ENCODE peak calls at places on chromosomes 13 and 19, in four cellular contexts. J is cardiac muscle cell, W is lower lobe of right lung, U is left ventricle myocardium inferior. Q is an unnamed sample.

GRCh38 chr13:41496420-41497234 is 39.3 kb downstream of the RGCC start:
- DNase-seq in J (no peak), W (no peak), U (no peak), Q (no peak)

GRCh38 chr13:42174344-42175162 is 97.4 kb upstream of the AKAP11 start:
- DNase-seq in J (no peak), W (no peak), U (no peak), Q (no peak)

GRCh38 chr19:7961930-7962626 is 18.6 kb upstream of the TIMM44 start:
- DNase-seq in J (no peak), W (no peak), U (no peak), Q (no peak)

GRCh38 chr19:6224308-6224675 is 55.5 kb downstream of the MLLT1 start:
- DNase-seq in J (no peak), W (no peak), U (no peak), Q (no peak)

GRCh38 chr19:1090731-1091543 is 4.2 kb downstream of the POLR2E start:
- DNase-seq in J (no peak), W (no peak), U (no peak), Q (peak; percentile 64)

GRCh38 chr13:30877335-30877734 is 28.7 kb upstream of the MEDAG start:
- DNase-seq in J (no peak), W (no peak), U (no peak), Q (no peak)

GRCh38 chr19:33388817-33389573 is 15.5 kb downstream of the CEBPG start:
- DNase-seq in J (no peak), W (no peak), U (peak; percentile 58), Q (peak; percentile 64)

GRCh38 chr13:52945348-52945747 is 83.3 kb upstream of the OLFM4 start:
- DNase-seq in J (no peak), W (no peak), U (no peak), Q (no peak)

GRCh38 chr13:60012503-60012902 is 151.2 kb downstream of the DIAPH3 start:
- DNase-seq in J (no peak), W (no peak), U (no peak), Q (no peak)

GRCh38 chr19:47447470-47448359 is 24.0 kb downstream of the SLC8A2 start:
- DNase-seq in J (peak; percentile 87), W (peak; percentile 70), U (peak; percentile 25), Q (peak; percentile 79)

GRCh38 chr13:62510906-62511655 is 1095.4 kb upstream of the PCDH20 start:
- DNase-seq in J (no peak), W (no peak), U (no peak), Q (no peak)

GRCh38 chr13:82772802-82773201 is 1109.5 kb downstream of the SLITRK1 start:
- DNase-seq in J (no peak), W (no peak), U (no peak), Q (no peak)

GRCh38 chr13:34817246-34817645 is 124.8 kb upstream of the NBEA start:
- DNase-seq in J (no peak), W (no peak), U (no peak), Q (no peak)

GRCh38 chr19:48815870-48816501 is 5.2 kb upstream of the BCAT2 start:
- DNase-seq in J (peak; percentile 58), W (no peak), U (no peak), Q (no peak)

GRCh38 chr19:42407816-42408175 is 17.7 kb upstream of the CNFN start:
- DNase-seq in J (no peak), W (no peak), U (no peak), Q (no peak)

GRCh38 chr13:63636231-63636993 is 2220.8 kb upstream of the PCDH20 start:
- DNase-seq in J (no peak), W (no peak), U (no peak), Q (no peak)

GRCh38 chr13:107450931-107451330 is 764.4 kb downstream of the LIG4 start:
- DNase-seq in J (no peak), W (no peak), U (no peak), Q (no peak)

GRCh38 chr19:50719566-50719965 is at the start of gene SHANK1:
- DNase-seq in J (peak; percentile 43), W (no peak), U (no peak), Q (no peak)

GRCh38 chr13:41213316-41213715 is 18.9 kb upstream of the KBTBD7 start:
- DNase-seq in J (no peak), W (no peak), U (no peak), Q (no peak)

DNA sequence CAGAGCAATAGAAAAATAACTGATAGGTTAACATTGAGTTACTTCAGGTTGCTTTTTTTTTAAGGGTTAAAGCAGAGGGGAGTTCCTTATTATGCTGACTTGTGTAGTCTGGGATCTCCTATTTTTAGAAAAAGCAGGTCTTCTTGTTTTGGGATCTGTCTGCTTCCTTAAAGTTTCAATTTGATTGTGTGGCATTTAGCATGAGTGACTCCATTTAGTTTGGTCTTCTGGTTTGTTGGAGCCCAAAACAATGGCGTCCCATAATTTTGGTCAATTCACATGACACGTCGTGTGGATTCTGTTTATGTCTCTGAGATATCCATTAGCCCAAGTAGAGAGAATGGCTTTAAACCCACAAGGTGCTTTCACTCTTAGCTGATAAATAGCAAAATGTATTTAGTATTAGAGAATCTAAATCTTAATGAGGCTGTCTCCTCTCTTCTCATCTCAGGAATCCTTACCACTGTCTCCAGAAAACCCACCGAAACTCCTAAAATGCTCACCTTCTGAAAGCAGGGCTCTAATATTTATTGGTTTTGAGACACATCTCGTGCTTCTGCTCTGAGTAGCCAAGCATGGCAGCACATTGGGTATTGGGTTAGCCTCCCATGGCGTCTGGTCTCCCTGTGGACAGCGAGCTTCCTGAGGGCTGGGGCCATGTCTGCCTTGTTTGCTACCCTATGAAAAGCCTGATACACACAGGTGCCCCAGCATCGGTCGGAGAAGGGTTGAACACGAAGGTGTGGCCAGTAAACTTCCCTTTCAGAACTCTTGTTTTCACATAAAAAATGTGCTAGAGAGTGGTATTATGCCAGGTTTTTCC is 67.2 kb upstream of the GPR183 start:
- DNase-seq in J (no peak), W (no peak), U (no peak), Q (no peak)
- H3K4me1 ChIP-seq in J (peaks cover 4% of the 10 kb centered on the region), W (peaks cover 5% of the 10 kb centered on the region), U (no peaks in the 10 kb centered on the region), Q (no peaks in the 10 kb centered on the region)

DNA sequence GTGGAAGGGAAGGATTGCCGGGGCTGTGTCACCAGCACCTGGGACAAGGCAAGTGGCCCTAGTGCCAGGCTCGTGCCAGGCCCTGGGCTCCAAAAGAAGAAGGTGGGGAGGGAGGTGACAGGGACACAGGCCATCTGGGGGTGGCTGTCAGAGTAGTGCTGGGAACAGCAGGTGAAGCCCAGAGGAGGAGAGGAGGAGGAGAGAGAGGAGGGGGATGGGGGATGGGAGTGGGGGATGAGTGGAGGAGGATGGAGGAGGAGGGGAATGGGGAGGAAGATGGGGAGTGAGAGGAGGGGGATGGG is 18.7 kb downstream of the LSM4 start:
- DNase-seq in J (no peak), W (no peak), U (peak; percentile 59), Q (no peak)
- H3K4me1 ChIP-seq in J (peaks cover 21% of the 10 kb centered on the region), W (peaks cover 64% of the 10 kb centered on the region), U (peaks cover 78% of the 10 kb centered on the region), Q (peaks cover 58% of the 10 kb centered on the region)

DNA sequence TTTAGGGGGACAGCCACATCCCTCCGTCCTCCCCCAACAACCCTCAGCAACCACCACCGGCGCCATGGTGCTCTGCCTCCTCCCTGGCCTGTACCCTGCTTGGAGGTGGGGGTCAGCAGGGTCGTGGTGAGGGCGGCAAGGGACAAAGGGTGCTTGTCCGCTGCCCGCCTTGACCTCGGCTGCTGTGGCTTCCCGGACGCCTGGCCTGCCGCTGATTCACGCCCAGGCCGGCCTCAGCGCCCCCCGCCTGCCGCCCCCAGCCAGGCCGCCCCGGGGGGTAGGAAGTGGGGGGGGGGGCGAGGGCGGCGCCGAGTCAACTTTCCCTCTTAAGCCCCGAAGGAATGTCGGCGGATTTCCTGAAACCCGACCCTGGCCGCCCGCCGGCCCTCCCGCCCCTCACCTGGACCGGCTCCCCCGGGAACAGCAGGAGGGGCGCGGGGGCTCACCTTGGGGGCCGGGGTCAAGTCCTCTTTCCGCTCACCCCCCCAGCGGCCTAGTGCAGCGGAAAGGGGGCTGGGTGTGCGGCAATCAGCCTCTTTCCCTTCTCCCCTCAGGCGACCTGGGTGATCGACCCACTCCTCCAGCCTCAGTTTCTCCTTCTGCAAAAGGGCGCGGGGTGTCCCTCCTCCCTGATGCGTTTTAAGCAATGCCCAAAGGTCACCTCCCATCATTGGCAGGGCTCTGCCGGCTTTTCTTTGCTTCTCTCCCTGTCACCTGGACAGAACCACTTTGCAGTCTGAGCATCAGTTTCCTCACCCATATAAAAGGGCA is 1.9 kb upstream of the TMEM59L start:
- DNase-seq in J (no peak), W (no peak), U (no peak), Q (no peak)
- H3K4me1 ChIP-seq in J (peaks cover 15% of the 10 kb centered on the region), W (peaks cover 51% of the 10 kb centered on the region), U (peaks cover 58% of the 10 kb centered on the region), Q (peaks cover 35% of the 10 kb centered on the region)

GRCh38 chr19:18502633-18503294 is 19.1 kb downstream of the ELL start:
- DNase-seq in J (no peak), W (peak; percentile 70), U (peak; percentile 56), Q (no peak)

GRCh38 chr19:18503971-18504885 is 17.6 kb downstream of the ELL start:
- DNase-seq in J (no peak), W (no peak), U (no peak), Q (no peak)

GRCh38 chr19:18504886-18505610 is 16.8 kb downstream of the ELL start:
- DNase-seq in J (no peak), W (no peak), U (no peak), Q (no peak)

GRCh38 chr19:18502236-18502632 is 19.6 kb downstream of the ELL start:
- DNase-seq in J (no peak), W (no peak), U (no peak), Q (no peak)

GRCh38 chr19:18503337-18503970 is 18.4 kb downstream of the ELL start:
- DNase-seq in J (no peak), W (no peak), U (no peak), Q (no peak)
- H3K4me1 ChIP-seq in J (peaks cover 42% of the 10 kb centered on the region), W (peaks cover 100% of the 10 kb centered on the region), U (peaks cover 100% of the 10 kb centered on the region), Q (peaks cover 100% of the 10 kb centered on the region)

GRCh38 chr19:5128251-5128931 is 159.5 kb downstream of the KDM4B start:
- DNase-seq in J (peak; percentile 95), W (no peak), U (peak; percentile 68), Q (no peak)

GRCh38 chr19:5129691-5130090 is 160.8 kb downstream of the KDM4B start:
- DNase-seq in J (no peak), W (no peak), U (no peak), Q (no peak)

GRCh38 chr19:5127710-5128109 is 158.8 kb downstream of the KDM4B start:
- DNase-seq in J (no peak), W (no peak), U (no peak), Q (no peak)

GRCh38 chr19:5130371-5131030 is 161.6 kb downstream of the KDM4B start:
- DNase-seq in J (no peak), W (no peak), U (no peak), Q (no peak)

GRCh38 chr19:5128932-5129389 is 160.0 kb downstream of the KDM4B start:
- DNase-seq in J (peak; percentile 80), W (no peak), U (no peak), Q (no peak)
- H3K4me1 ChIP-seq in J (peaks cover 73% of the 10 kb centered on the region), W (peaks cover 18% of the 10 kb centered on the region), U (peaks cover 48% of the 10 kb centered on the region), Q (peaks cover 7% of the 10 kb centered on the region)

DNA sequence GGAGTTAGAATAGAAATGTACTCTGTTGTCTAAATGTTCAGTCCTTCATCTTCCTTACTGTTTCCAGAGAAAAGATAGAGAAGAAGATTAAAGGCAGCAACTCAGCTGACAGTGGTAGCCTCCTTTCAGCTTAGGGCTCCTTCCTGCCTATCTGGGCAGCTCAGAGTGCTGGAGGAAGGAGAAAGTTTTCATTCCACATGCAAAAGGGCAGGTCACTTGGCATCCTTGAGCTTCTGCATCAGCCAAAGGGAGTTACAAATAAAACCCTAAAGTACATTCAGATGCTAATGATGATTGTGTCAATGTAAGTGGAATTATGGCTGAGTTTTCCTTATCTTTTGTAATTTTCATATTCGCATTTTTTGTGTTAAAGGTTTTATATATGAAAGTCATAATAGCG is 58.9 kb downstream of the ESD start:
- DNase-seq in J (no peak), W (no peak), U (no peak), Q (no peak)
- H3K4me1 ChIP-seq in J (no peaks in the 10 kb centered on the region), W (no peaks in the 10 kb centered on the region), U (no peaks in the 10 kb centered on the region), Q (no peaks in the 10 kb centered on the region)